ENCODE peak calls at places on chromosomes 1 and 21, in ten cellular contexts. One of them, this sample, is unnamed.

GRCh38 chr1:155196103-155196892 is 11.4 kb downstream of the THBS3 start:
- DNase-seq in heart right ventricle: no peak
- DNase-seq in SJCRH30: no peak
- DNase-seq in esophagus squamous epithelium: no peak
- DNase-seq in psoas muscle: no peak
- DNase-seq in IMR-90: no peak
- DNase-seq in mammary epithelial cell: no peak
- DNase-seq in heart left ventricle: peak; percentile 19
- DNase-seq in upper lobe of right lung: no peak
- DNase-seq in uterus: no peak
- DNase-seq in this sample: no peak

GRCh38 chr1:67684526-67685066 is 405 bp upstream of the GADD45A start:
- DNase-seq in heart right ventricle: no peak
- DNase-seq in SJCRH30: no peak
- DNase-seq in esophagus squamous epithelium: no peak
- DNase-seq in psoas muscle: no peak
- DNase-seq in IMR-90: no peak
- DNase-seq in mammary epithelial cell: no peak
- DNase-seq in heart left ventricle: no peak
- DNase-seq in upper lobe of right lung: no peak
- DNase-seq in uterus: no peak
- DNase-seq in this sample: no peak

GRCh38 chr1:78121650-78122210 is 76.0 kb downstream of the GIPC2 start:
- DNase-seq in heart right ventricle: no peak
- DNase-seq in SJCRH30: no peak
- DNase-seq in esophagus squamous epithelium: no peak
- DNase-seq in psoas muscle: no peak
- DNase-seq in IMR-90: peak; percentile 22
- DNase-seq in mammary epithelial cell: no peak
- DNase-seq in heart left ventricle: no peak
- DNase-seq in upper lobe of right lung: no peak
- DNase-seq in uterus: no peak
- DNase-seq in this sample: no peak

GRCh38 chr1:98143403-98143802 is 222.6 kb upstream of the DPYD start:
- DNase-seq in heart right ventricle: no peak
- DNase-seq in SJCRH30: no peak
- DNase-seq in esophagus squamous epithelium: no peak
- DNase-seq in psoas muscle: no peak
- DNase-seq in IMR-90: peak; percentile 13
- DNase-seq in mammary epithelial cell: peak; percentile 76
- DNase-seq in heart left ventricle: no peak
- DNase-seq in upper lobe of right lung: no peak
- DNase-seq in uterus: no peak
- DNase-seq in this sample: no peak

GRCh38 chr21:29098156-29098555 is 24.7 kb upstream of the CCT8 start:
- DNase-seq in heart right ventricle: no peak
- DNase-seq in SJCRH30: no peak
- DNase-seq in esophagus squamous epithelium: no peak
- DNase-seq in psoas muscle: no peak
- DNase-seq in IMR-90: peak; percentile 23
- DNase-seq in mammary epithelial cell: no peak
- DNase-seq in heart left ventricle: no peak
- DNase-seq in upper lobe of right lung: no peak
- DNase-seq in uterus: no peak
- DNase-seq in this sample: no peak

GRCh38 chr1:206940588-206940936 is 5.7 kb downstream of the PIGR start:
- DNase-seq in heart right ventricle: no peak
- DNase-seq in SJCRH30: no peak
- DNase-seq in esophagus squamous epithelium: no peak
- DNase-seq in psoas muscle: no peak
- DNase-seq in IMR-90: no peak
- DNase-seq in mammary epithelial cell: no peak
- DNase-seq in heart left ventricle: no peak
- DNase-seq in upper lobe of right lung: no peak
- DNase-seq in uterus: no peak
- DNase-seq in this sample: no peak

GRCh38 chr1:93629101-93630059 is 52.3 kb downstream of the BCAR3 start:
- DNase-seq in heart right ventricle: no peak
- DNase-seq in SJCRH30: peak; percentile 57
- DNase-seq in esophagus squamous epithelium: no peak
- DNase-seq in psoas muscle: no peak
- DNase-seq in IMR-90: peak; percentile 85
- DNase-seq in mammary epithelial cell: peak; percentile 59
- DNase-seq in heart left ventricle: no peak
- DNase-seq in upper lobe of right lung: no peak
- DNase-seq in uterus: no peak
- DNase-seq in this sample: peak; percentile 64

GRCh38 chr1:57550092-57550491 is 126.2 kb upstream of the DAB1 start:
- DNase-seq in heart right ventricle: no peak
- DNase-seq in SJCRH30: no peak
- DNase-seq in esophagus squamous epithelium: no peak
- DNase-seq in psoas muscle: no peak
- DNase-seq in IMR-90: no peak
- DNase-seq in mammary epithelial cell: no peak
- DNase-seq in heart left ventricle: no peak
- DNase-seq in upper lobe of right lung: no peak
- DNase-seq in uterus: no peak
- DNase-seq in this sample: no peak

GRCh38 chr21:35430260-35430659 is 381.2 kb upstream of the RUNX1 start:
- DNase-seq in heart right ventricle: no peak
- DNase-seq in SJCRH30: no peak
- DNase-seq in esophagus squamous epithelium: no peak
- DNase-seq in psoas muscle: no peak
- DNase-seq in IMR-90: no peak
- DNase-seq in mammary epithelial cell: no peak
- DNase-seq in heart left ventricle: no peak
- DNase-seq in upper lobe of right lung: no peak
- DNase-seq in uterus: no peak
- DNase-seq in this sample: no peak

GRCh38 chr1:223738465-223739365 is 26.4 kb downstream of the CAPN2 start:
- DNase-seq in heart right ventricle: no peak
- DNase-seq in SJCRH30: peak; percentile 85
- DNase-seq in esophagus squamous epithelium: no peak
- DNase-seq in psoas muscle: no peak
- DNase-seq in IMR-90: no peak
- DNase-seq in mammary epithelial cell: peak; percentile 33
- DNase-seq in heart left ventricle: no peak
- DNase-seq in upper lobe of right lung: peak; percentile 79
- DNase-seq in uterus: no peak
- DNase-seq in this sample: no peak

GRCh38 chr1:80212021-80212420 is 1205.5 kb upstream of the ADGRL4 start:
- DNase-seq in heart right ventricle: no peak
- DNase-seq in SJCRH30: no peak
- DNase-seq in esophagus squamous epithelium: no peak
- DNase-seq in psoas muscle: no peak
- DNase-seq in IMR-90: peak; percentile 6
- DNase-seq in mammary epithelial cell: no peak
- DNase-seq in heart left ventricle: no peak
- DNase-seq in upper lobe of right lung: no peak
- DNase-seq in uterus: no peak
- DNase-seq in this sample: no peak

GRCh38 chr1:230359992-230360391 is 66.1 kb downstream of the PGBD5 start:
- DNase-seq in heart right ventricle: no peak
- DNase-seq in SJCRH30: peak; percentile 70
- DNase-seq in esophagus squamous epithelium: no peak
- DNase-seq in psoas muscle: no peak
- DNase-seq in IMR-90: peak; percentile 80
- DNase-seq in mammary epithelial cell: peak; percentile 68
- DNase-seq in heart left ventricle: no peak
- DNase-seq in upper lobe of right lung: no peak
- DNase-seq in uterus: no peak
- DNase-seq in this sample: no peak

GRCh38 chr1:163265547-163265946 is 56.2 kb upstream of the NUF2 start:
- DNase-seq in heart right ventricle: no peak
- DNase-seq in SJCRH30: no peak
- DNase-seq in esophagus squamous epithelium: no peak
- DNase-seq in psoas muscle: no peak
- DNase-seq in IMR-90: no peak
- DNase-seq in mammary epithelial cell: no peak
- DNase-seq in heart left ventricle: no peak
- DNase-seq in upper lobe of right lung: no peak
- DNase-seq in uterus: no peak
- DNase-seq in this sample: no peak

DNA sequence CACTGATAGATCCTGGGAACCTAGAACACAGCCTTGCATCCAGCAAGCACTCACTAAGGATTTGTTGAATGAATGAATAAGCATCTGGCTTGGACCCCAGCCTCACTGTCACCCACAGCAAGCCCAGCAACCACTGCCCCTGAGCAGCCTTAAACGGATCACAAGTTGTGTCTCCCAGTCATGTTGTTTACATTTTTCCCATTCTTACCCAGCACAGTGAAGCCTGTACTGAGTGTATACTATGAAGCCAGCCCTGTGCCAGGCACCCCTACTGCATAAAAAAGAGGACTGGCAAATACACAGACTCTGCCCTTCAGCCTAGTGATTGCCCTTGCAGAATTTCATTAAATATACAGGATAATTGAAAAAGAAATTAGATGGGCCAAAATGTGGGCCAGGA is 30.2 kb downstream of the RRAGC start:
- DNase-seq in heart right ventricle: no peak
- DNase-seq in SJCRH30: no peak
- DNase-seq in esophagus squamous epithelium: no peak
- DNase-seq in psoas muscle: no peak
- DNase-seq in IMR-90: peak; percentile 8
- DNase-seq in mammary epithelial cell: no peak
- DNase-seq in heart left ventricle: no peak
- DNase-seq in upper lobe of right lung: no peak
- DNase-seq in uterus: no peak
- DNase-seq in this sample: no peak
- H3K4me1 ChIP-seq in heart right ventricle: no peaks in the 10 kb centered on the region
- H3K4me1 ChIP-seq in SJCRH30: peaks cover 14% of the 10 kb centered on the region
- H3K4me1 ChIP-seq in esophagus squamous epithelium: no peaks in the 10 kb centered on the region
- H3K4me1 ChIP-seq in psoas muscle: no peaks in the 10 kb centered on the region
- H3K4me1 ChIP-seq in IMR-90: peaks cover 4% of the 10 kb centered on the region
- H3K4me1 ChIP-seq in mammary epithelial cell: no peaks in the 10 kb centered on the region
- H3K4me1 ChIP-seq in heart left ventricle: peaks cover under 1% of the 10 kb centered on the region
- H3K4me1 ChIP-seq in upper lobe of right lung: no peaks in the 10 kb centered on the region
- H3K4me1 ChIP-seq in uterus: no peaks in the 10 kb centered on the region
- H3K4me1 ChIP-seq in this sample: no peaks in the 10 kb centered on the region

GRCh38 chr1:19437911-19438310 is 47.4 kb downstream of the CAPZB start:
- DNase-seq in heart right ventricle: peak; percentile 82
- DNase-seq in SJCRH30: no peak
- DNase-seq in esophagus squamous epithelium: no peak
- DNase-seq in psoas muscle: peak; percentile 74
- DNase-seq in IMR-90: peak; percentile 48
- DNase-seq in mammary epithelial cell: no peak
- DNase-seq in heart left ventricle: peak; percentile 90
- DNase-seq in upper lobe of right lung: no peak
- DNase-seq in uterus: peak; percentile 90
- DNase-seq in this sample: peak; percentile 93
- H3K4me1 ChIP-seq in heart right ventricle: peaks cover 94% of the 10 kb centered on the region
- H3K4me1 ChIP-seq in SJCRH30: peaks cover 35% of the 10 kb centered on the region
- H3K4me1 ChIP-seq in esophagus squamous epithelium: peaks cover 100% of the 10 kb centered on the region
- H3K4me1 ChIP-seq in psoas muscle: peaks cover 88% of the 10 kb centered on the region
- H3K4me1 ChIP-seq in IMR-90: peaks cover 58% of the 10 kb centered on the region
- H3K4me1 ChIP-seq in mammary epithelial cell: peaks cover 63% of the 10 kb centered on the region
- H3K4me1 ChIP-seq in heart left ventricle: peaks cover 99% of the 10 kb centered on the region
- H3K4me1 ChIP-seq in upper lobe of right lung: peaks cover 96% of the 10 kb centered on the region
- H3K4me1 ChIP-seq in uterus: peaks cover 62% of the 10 kb centered on the region
- H3K4me1 ChIP-seq in this sample: peaks cover 86% of the 10 kb centered on the region

DNA sequence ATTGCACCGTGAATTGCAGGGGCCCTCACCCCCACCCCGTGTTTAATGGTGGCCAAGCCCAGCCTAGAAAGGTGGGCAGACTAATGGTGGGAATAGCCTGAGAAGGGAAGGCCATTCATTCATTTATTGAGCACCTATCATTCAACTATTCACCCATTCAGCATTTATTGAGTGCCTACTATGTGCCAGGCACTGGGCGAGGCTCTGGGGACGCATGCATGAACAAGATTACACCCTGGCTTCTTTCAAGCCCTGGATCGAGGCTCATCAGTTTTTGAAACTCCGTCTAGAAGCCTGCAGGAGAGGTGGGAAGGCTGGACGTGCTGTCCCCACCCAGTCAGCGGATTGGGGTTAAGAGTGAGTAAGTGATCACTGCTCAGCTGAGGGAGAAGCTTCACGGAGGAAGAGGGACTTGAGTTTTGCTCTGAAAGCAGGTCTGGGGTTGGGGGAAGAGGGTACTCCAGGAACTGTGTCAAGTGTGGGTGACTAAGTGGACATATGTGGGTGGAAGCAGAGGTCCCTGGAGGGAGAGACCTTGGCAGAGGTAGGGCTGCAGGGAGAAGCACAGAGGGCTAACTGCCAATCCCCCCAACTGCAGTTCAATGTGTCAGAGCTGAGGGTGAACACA is 35.6 kb downstream of the MEF2D start:
- DNase-seq in heart right ventricle: no peak
- DNase-seq in SJCRH30: no peak
- DNase-seq in esophagus squamous epithelium: no peak
- DNase-seq in psoas muscle: no peak
- DNase-seq in IMR-90: peak; percentile 25
- DNase-seq in mammary epithelial cell: no peak
- DNase-seq in heart left ventricle: no peak
- DNase-seq in upper lobe of right lung: no peak
- DNase-seq in uterus: no peak
- DNase-seq in this sample: peak; percentile 45
- H3K4me1 ChIP-seq in heart right ventricle: peaks cover 36% of the 10 kb centered on the region
- H3K4me1 ChIP-seq in SJCRH30: no peaks in the 10 kb centered on the region
- H3K4me1 ChIP-seq in esophagus squamous epithelium: peaks cover 67% of the 10 kb centered on the region
- H3K4me1 ChIP-seq in psoas muscle: peaks cover 49% of the 10 kb centered on the region
- H3K4me1 ChIP-seq in IMR-90: peaks cover 10% of the 10 kb centered on the region
- H3K4me1 ChIP-seq in mammary epithelial cell: peaks cover 6% of the 10 kb centered on the region
- H3K4me1 ChIP-seq in heart left ventricle: peaks cover 35% of the 10 kb centered on the region
- H3K4me1 ChIP-seq in upper lobe of right lung: peaks cover 18% of the 10 kb centered on the region
- H3K4me1 ChIP-seq in uterus: peaks cover 7% of the 10 kb centered on the region
- H3K4me1 ChIP-seq in this sample: peaks cover 28% of the 10 kb centered on the region

GRCh38 chr1:2587860-2588571 is 1.4 kb downstream of the PRXL2B start:
- DNase-seq in heart right ventricle: peak; percentile 16
- DNase-seq in SJCRH30: no peak
- DNase-seq in esophagus squamous epithelium: no peak
- DNase-seq in psoas muscle: no peak
- DNase-seq in IMR-90: no peak
- DNase-seq in mammary epithelial cell: no peak
- DNase-seq in heart left ventricle: peak; percentile 25
- DNase-seq in upper lobe of right lung: peak; percentile 65
- DNase-seq in uterus: no peak
- DNase-seq in this sample: no peak

GRCh38 chr1:2589331-2590232 is 3.0 kb downstream of the PRXL2B start:
- DNase-seq in heart right ventricle: no peak
- DNase-seq in SJCRH30: peak; percentile 5
- DNase-seq in esophagus squamous epithelium: no peak
- DNase-seq in psoas muscle: no peak
- DNase-seq in IMR-90: no peak
- DNase-seq in mammary epithelial cell: no peak
- DNase-seq in heart left ventricle: peak; percentile 22
- DNase-seq in upper lobe of right lung: peak; percentile 63
- DNase-seq in uterus: no peak
- DNase-seq in this sample: no peak

GRCh38 chr1:2590233-2591141 is 3.9 kb downstream of the PRXL2B start:
- DNase-seq in heart right ventricle: no peak
- DNase-seq in SJCRH30: peak; percentile 2
- DNase-seq in esophagus squamous epithelium: no peak
- DNase-seq in psoas muscle: no peak
- DNase-seq in IMR-90: no peak
- DNase-seq in mammary epithelial cell: no peak
- DNase-seq in heart left ventricle: peak; percentile 26
- DNase-seq in upper lobe of right lung: peak; percentile 57
- DNase-seq in uterus: no peak
- DNase-seq in this sample: no peak

GRCh38 chr1:2587071-2587859 is 688 bp downstream of the PRXL2B start:
- DNase-seq in heart right ventricle: peak; percentile 14
- DNase-seq in SJCRH30: peak; percentile 50
- DNase-seq in esophagus squamous epithelium: no peak
- DNase-seq in psoas muscle: peak; percentile 47
- DNase-seq in IMR-90: peak; percentile 13
- DNase-seq in mammary epithelial cell: peak; percentile 12
- DNase-seq in heart left ventricle: peak; percentile 36
- DNase-seq in upper lobe of right lung: no peak
- DNase-seq in uterus: no peak
- DNase-seq in this sample: no peak

GRCh38 chr1:2588661-2589330 is 2.2 kb downstream of the PRXL2B start:
- DNase-seq in heart right ventricle: peak; percentile 21
- DNase-seq in SJCRH30: no peak
- DNase-seq in esophagus squamous epithelium: no peak
- DNase-seq in psoas muscle: no peak
- DNase-seq in IMR-90: no peak
- DNase-seq in mammary epithelial cell: no peak
- DNase-seq in heart left ventricle: peak; percentile 25
- DNase-seq in upper lobe of right lung: peak; percentile 67
- DNase-seq in uterus: no peak
- DNase-seq in this sample: no peak
- H3K4me1 ChIP-seq in heart right ventricle: peaks cover 18% of the 10 kb centered on the region
- H3K4me1 ChIP-seq in SJCRH30: no peaks in the 10 kb centered on the region
- H3K4me1 ChIP-seq in esophagus squamous epithelium: peaks cover 66% of the 10 kb centered on the region
- H3K4me1 ChIP-seq in psoas muscle: peaks cover 3% of the 10 kb centered on the region
- H3K4me1 ChIP-seq in IMR-90: peaks cover 11% of the 10 kb centered on the region
- H3K4me1 ChIP-seq in mammary epithelial cell: peaks cover 13% of the 10 kb centered on the region
- H3K4me1 ChIP-seq in heart left ventricle: peaks cover 26% of the 10 kb centered on the region
- H3K4me1 ChIP-seq in upper lobe of right lung: peaks cover 32% of the 10 kb centered on the region
- H3K4me1 ChIP-seq in uterus: peaks cover 4% of the 10 kb centered on the region
- H3K4me1 ChIP-seq in this sample: peaks cover 20% of the 10 kb centered on the region